ENCODE peak calls at places on chromosomes 13 and 19, in eight cellular contexts. One of them, this sample, is unnamed.

GRCh38 chr19:12513531-12514061 is 29.0 kb upstream of the ZNF709 start:
- DNase-seq in mucosa of descending colon: peak
- DNase-seq in PC-3: no peak
- DNase-seq in CD4-positive, alpha-beta T cell: no peak
- DNase-seq in astrocyte of the cerebellum: no peak
- DNase-seq in sciatic nerve: no peak
- DNase-seq in NCI-H1105: no peak
- DNase-seq in activated effector memory CD4-positive, alpha-beta T cell treated with Interleukin-2 at 50 U/mL for 16 hours: no peak
- DNase-seq in this sample: no peak

GRCh38 chr19:35040826-35041547 is 534 bp upstream of the HPN start:
- DNase-seq in NCI-H1105: no peak
- DNase-seq in sciatic nerve: peak
- DNase-seq in PC-3: no peak
- DNase-seq in activated effector memory CD4-positive, alpha-beta T cell treated with Interleukin-2 at 50 U/mL for 16 hours: no peak
- DNase-seq in mucosa of descending colon: peak
- DNase-seq in astrocyte of the cerebellum: no peak
- DNase-seq in CD4-positive, alpha-beta T cell: peak
- DNase-seq in this sample: no peak

GRCh38 chr19:14480695-14481069 is 5.5 kb upstream of the PTGER1 start:
- DNase-seq in mucosa of descending colon: no peak
- DNase-seq in PC-3: no peak
- DNase-seq in CD4-positive, alpha-beta T cell: no peak
- DNase-seq in activated effector memory CD4-positive, alpha-beta T cell treated with Interleukin-2 at 50 U/mL for 16 hours: no peak
- DNase-seq in astrocyte of the cerebellum: no peak
- DNase-seq in sciatic nerve: no peak
- DNase-seq in NCI-H1105: no peak
- DNase-seq in this sample: no peak

GRCh38 chr13:49533586-49534269 is 38.0 kb downstream of the PHF11 start:
- DNase-seq in NCI-H1105: no peak
- DNase-seq in activated effector memory CD4-positive, alpha-beta T cell treated with Interleukin-2 at 50 U/mL for 16 hours: no peak
- DNase-seq in CD4-positive, alpha-beta T cell: no peak
- DNase-seq in PC-3: no peak
- DNase-seq in sciatic nerve: no peak
- DNase-seq in mucosa of descending colon: no peak
- DNase-seq in astrocyte of the cerebellum: no peak
- DNase-seq in this sample: no peak

GRCh38 chr19:13036366-13036976 is 41.2 kb downstream of the NFIX start:
- DNase-seq in mucosa of descending colon: peak
- DNase-seq in CD4-positive, alpha-beta T cell: no peak
- DNase-seq in astrocyte of the cerebellum: no peak
- DNase-seq in activated effector memory CD4-positive, alpha-beta T cell treated with Interleukin-2 at 50 U/mL for 16 hours: no peak
- DNase-seq in sciatic nerve: no peak
- DNase-seq in PC-3: peak
- DNase-seq in NCI-H1105: peak
- DNase-seq in this sample: no peak

GRCh38 chr13:20146381-20146780 is 14.5 kb downstream of the GJA3 start:
- DNase-seq in activated effector memory CD4-positive, alpha-beta T cell treated with Interleukin-2 at 50 U/mL for 16 hours: no peak
- DNase-seq in PC-3: no peak
- DNase-seq in CD4-positive, alpha-beta T cell: no peak
- DNase-seq in mucosa of descending colon: no peak
- DNase-seq in NCI-H1105: no peak
- DNase-seq in sciatic nerve: no peak
- DNase-seq in astrocyte of the cerebellum: no peak
- DNase-seq in this sample: no peak

GRCh38 chr19:13122275-13122878 is 4.3 kb downstream of the NACC1 start:
- DNase-seq in astrocyte of the cerebellum: no peak
- DNase-seq in activated effector memory CD4-positive, alpha-beta T cell treated with Interleukin-2 at 50 U/mL for 16 hours: no peak
- DNase-seq in NCI-H1105: no peak
- DNase-seq in sciatic nerve: no peak
- DNase-seq in PC-3: no peak
- DNase-seq in CD4-positive, alpha-beta T cell: no peak
- DNase-seq in mucosa of descending colon: no peak
- DNase-seq in this sample: no peak

GRCh38 chr13:112481458-112481857 is 105.3 kb downstream of the SPACA7 start:
- DNase-seq in astrocyte of the cerebellum: peak
- DNase-seq in mucosa of descending colon: no peak
- DNase-seq in activated effector memory CD4-positive, alpha-beta T cell treated with Interleukin-2 at 50 U/mL for 16 hours: no peak
- DNase-seq in PC-3: peak
- DNase-seq in sciatic nerve: no peak
- DNase-seq in NCI-H1105: no peak
- DNase-seq in CD4-positive, alpha-beta T cell: no peak
- DNase-seq in this sample: no peak

GRCh38 chr19:49691243-49692101 is 556 bp downstream of the CPT1C start:
- DNase-seq in activated effector memory CD4-positive, alpha-beta T cell treated with Interleukin-2 at 50 U/mL for 16 hours: no peak
- DNase-seq in astrocyte of the cerebellum: peak
- DNase-seq in sciatic nerve: peak
- DNase-seq in NCI-H1105: peak
- DNase-seq in CD4-positive, alpha-beta T cell: no peak
- DNase-seq in PC-3: peak
- DNase-seq in mucosa of descending colon: no peak
- DNase-seq in this sample: no peak

GRCh38 chr19:16023558-16023915 is 52.8 kb upstream of the TPM4 start:
- DNase-seq in mucosa of descending colon: no peak
- DNase-seq in sciatic nerve: no peak
- DNase-seq in astrocyte of the cerebellum: no peak
- DNase-seq in NCI-H1105: no peak
- DNase-seq in CD4-positive, alpha-beta T cell: peak
- DNase-seq in PC-3: no peak
- DNase-seq in activated effector memory CD4-positive, alpha-beta T cell treated with Interleukin-2 at 50 U/mL for 16 hours: no peak
- DNase-seq in this sample: no peak

GRCh38 chr13:113207890-113208423 is 512 bp downstream of the PCID2 start:
- DNase-seq in PC-3: peak
- DNase-seq in NCI-H1105: peak
- DNase-seq in CD4-positive, alpha-beta T cell: no peak
- DNase-seq in mucosa of descending colon: peak
- DNase-seq in activated effector memory CD4-positive, alpha-beta T cell treated with Interleukin-2 at 50 U/mL for 16 hours: no peak
- DNase-seq in astrocyte of the cerebellum: no peak
- DNase-seq in sciatic nerve: no peak
- DNase-seq in this sample: no peak

GRCh38 chr19:4019578-4019977 is 12.0 kb downstream of the PIAS4 start:
- DNase-seq in astrocyte of the cerebellum: no peak
- DNase-seq in NCI-H1105: no peak
- DNase-seq in PC-3: no peak
- DNase-seq in sciatic nerve: peak
- DNase-seq in activated effector memory CD4-positive, alpha-beta T cell treated with Interleukin-2 at 50 U/mL for 16 hours: no peak
- DNase-seq in mucosa of descending colon: no peak
- DNase-seq in CD4-positive, alpha-beta T cell: no peak
- DNase-seq in this sample: no peak

GRCh38 chr19:13212759-13213330 is 62.6 kb downstream of the IER2 start:
- DNase-seq in astrocyte of the cerebellum: no peak
- DNase-seq in PC-3: peak
- DNase-seq in NCI-H1105: no peak
- DNase-seq in mucosa of descending colon: peak
- DNase-seq in CD4-positive, alpha-beta T cell: peak
- DNase-seq in activated effector memory CD4-positive, alpha-beta T cell treated with Interleukin-2 at 50 U/mL for 16 hours: peak
- DNase-seq in sciatic nerve: peak
- DNase-seq in this sample: peak

GRCh38 chr13:41568990-41569387 is 111.6 kb downstream of the RGCC start:
- DNase-seq in sciatic nerve: no peak
- DNase-seq in astrocyte of the cerebellum: peak
- DNase-seq in mucosa of descending colon: no peak
- DNase-seq in CD4-positive, alpha-beta T cell: no peak
- DNase-seq in PC-3: no peak
- DNase-seq in activated effector memory CD4-positive, alpha-beta T cell treated with Interleukin-2 at 50 U/mL for 16 hours: no peak
- DNase-seq in NCI-H1105: no peak
- DNase-seq in this sample: no peak

GRCh38 chr13:113955691-113956090 is 18.2 kb downstream of the C13orf46 start:
- DNase-seq in mucosa of descending colon: no peak
- DNase-seq in CD4-positive, alpha-beta T cell: no peak
- DNase-seq in astrocyte of the cerebellum: no peak
- DNase-seq in sciatic nerve: no peak
- DNase-seq in NCI-H1105: no peak
- DNase-seq in PC-3: no peak
- DNase-seq in activated effector memory CD4-positive, alpha-beta T cell treated with Interleukin-2 at 50 U/mL for 16 hours: no peak
- DNase-seq in this sample: no peak

GRCh38 chr19:4871711-4872110 is 4.2 kb upstream of the PLIN3 start:
- DNase-seq in activated effector memory CD4-positive, alpha-beta T cell treated with Interleukin-2 at 50 U/mL for 16 hours: no peak
- DNase-seq in mucosa of descending colon: no peak
- DNase-seq in sciatic nerve: no peak
- DNase-seq in NCI-H1105: no peak
- DNase-seq in CD4-positive, alpha-beta T cell: no peak
- DNase-seq in astrocyte of the cerebellum: no peak
- DNase-seq in PC-3: no peak
- DNase-seq in this sample: no peak

GRCh38 chr13:46817838-46818476 is 21.0 kb upstream of the ESD start:
- DNase-seq in mucosa of descending colon: no peak
- DNase-seq in PC-3: no peak
- DNase-seq in sciatic nerve: no peak
- DNase-seq in NCI-H1105: no peak
- DNase-seq in CD4-positive, alpha-beta T cell: no peak
- DNase-seq in activated effector memory CD4-positive, alpha-beta T cell treated with Interleukin-2 at 50 U/mL for 16 hours: no peak
- DNase-seq in astrocyte of the cerebellum: no peak
- DNase-seq in this sample: no peak

GRCh38 chr13:44471686-44472085 is 98.1 kb downstream of the SERP2 start:
- DNase-seq in NCI-H1105: no peak
- DNase-seq in sciatic nerve: no peak
- DNase-seq in astrocyte of the cerebellum: no peak
- DNase-seq in CD4-positive, alpha-beta T cell: no peak
- DNase-seq in PC-3: peak
- DNase-seq in activated effector memory CD4-positive, alpha-beta T cell treated with Interleukin-2 at 50 U/mL for 16 hours: no peak
- DNase-seq in mucosa of descending colon: no peak
- DNase-seq in this sample: no peak

GRCh38 chr13:24033527-24034302 is 126.8 kb upstream of the SPATA13 start:
- DNase-seq in NCI-H1105: no peak
- DNase-seq in sciatic nerve: no peak
- DNase-seq in activated effector memory CD4-positive, alpha-beta T cell treated with Interleukin-2 at 50 U/mL for 16 hours: no peak
- DNase-seq in astrocyte of the cerebellum: peak
- DNase-seq in mucosa of descending colon: no peak
- DNase-seq in PC-3: no peak
- DNase-seq in CD4-positive, alpha-beta T cell: no peak
- DNase-seq in this sample: no peak

GRCh38 chr13:112205990-112206389 is 139.0 kb downstream of the SOX1 start:
- DNase-seq in mucosa of descending colon: no peak
- DNase-seq in astrocyte of the cerebellum: no peak
- DNase-seq in sciatic nerve: no peak
- DNase-seq in PC-3: no peak
- DNase-seq in CD4-positive, alpha-beta T cell: no peak
- DNase-seq in NCI-H1105: no peak
- DNase-seq in activated effector memory CD4-positive, alpha-beta T cell treated with Interleukin-2 at 50 U/mL for 16 hours: no peak
- DNase-seq in this sample: no peak

GRCh38 chr19:45716314-45717130 is 14.2 kb downstream of the FBXO46 start:
- DNase-seq in astrocyte of the cerebellum: no peak
- DNase-seq in NCI-H1105: peak
- DNase-seq in mucosa of descending colon: no peak
- DNase-seq in activated effector memory CD4-positive, alpha-beta T cell treated with Interleukin-2 at 50 U/mL for 16 hours: peak
- DNase-seq in sciatic nerve: no peak
- DNase-seq in CD4-positive, alpha-beta T cell: peak
- DNase-seq in PC-3: peak
- DNase-seq in this sample: no peak

GRCh38 chr19:18344546-18344945 is 4.1 kb downstream of the PGPEP1 start:
- DNase-seq in astrocyte of the cerebellum: no peak
- DNase-seq in NCI-H1105: no peak
- DNase-seq in CD4-positive, alpha-beta T cell: no peak
- DNase-seq in mucosa of descending colon: no peak
- DNase-seq in PC-3: no peak
- DNase-seq in activated effector memory CD4-positive, alpha-beta T cell treated with Interleukin-2 at 50 U/mL for 16 hours: no peak
- DNase-seq in sciatic nerve: no peak
- DNase-seq in this sample: no peak

GRCh38 chr19:2722541-2723344 is 1.6 kb upstream of the DIRAS1 start:
- DNase-seq in astrocyte of the cerebellum: no peak
- DNase-seq in NCI-H1105: no peak
- DNase-seq in sciatic nerve: no peak
- DNase-seq in PC-3: peak
- DNase-seq in mucosa of descending colon: no peak
- DNase-seq in activated effector memory CD4-positive, alpha-beta T cell treated with Interleukin-2 at 50 U/mL for 16 hours: no peak
- DNase-seq in CD4-positive, alpha-beta T cell: no peak
- DNase-seq in this sample: no peak

GRCh38 chr13:86881390-86881789 is 789.8 kb upstream of the SLITRK5 start:
- DNase-seq in mucosa of descending colon: no peak
- DNase-seq in activated effector memory CD4-positive, alpha-beta T cell treated with Interleukin-2 at 50 U/mL for 16 hours: no peak
- DNase-seq in sciatic nerve: no peak
- DNase-seq in astrocyte of the cerebellum: no peak
- DNase-seq in CD4-positive, alpha-beta T cell: no peak
- DNase-seq in PC-3: no peak
- DNase-seq in NCI-H1105: no peak
- DNase-seq in this sample: no peak

GRCh38 chr19:49746206-49746958 is 16.7 kb downstream of the TSKS start:
- DNase-seq in CD4-positive, alpha-beta T cell: no peak
- DNase-seq in mucosa of descending colon: peak
- DNase-seq in sciatic nerve: peak
- DNase-seq in activated effector memory CD4-positive, alpha-beta T cell treated with Interleukin-2 at 50 U/mL for 16 hours: no peak
- DNase-seq in NCI-H1105: no peak
- DNase-seq in astrocyte of the cerebellum: no peak
- DNase-seq in PC-3: peak
- DNase-seq in this sample: peak

GRCh38 chr19:49340069-49340864 is 5.1 kb downstream of the CD37 start:
- DNase-seq in mucosa of descending colon: peak
- DNase-seq in CD4-positive, alpha-beta T cell: no peak
- DNase-seq in NCI-H1105: peak
- DNase-seq in activated effector memory CD4-positive, alpha-beta T cell treated with Interleukin-2 at 50 U/mL for 16 hours: no peak
- DNase-seq in astrocyte of the cerebellum: no peak
- DNase-seq in PC-3: no peak
- DNase-seq in sciatic nerve: peak
- DNase-seq in this sample: no peak

GRCh38 chr19:58346961-58347929 is 6.0 kb downstream of the A1BG start:
- DNase-seq in NCI-H1105: peak
- DNase-seq in CD4-positive, alpha-beta T cell: peak
- DNase-seq in sciatic nerve: peak
- DNase-seq in mucosa of descending colon: peak
- DNase-seq in PC-3: no peak
- DNase-seq in astrocyte of the cerebellum: peak
- DNase-seq in activated effector memory CD4-positive, alpha-beta T cell treated with Interleukin-2 at 50 U/mL for 16 hours: peak
- DNase-seq in this sample: peak

GRCh38 chr13:59343993-59344780 is 819.5 kb downstream of the DIAPH3 start:
- DNase-seq in activated effector memory CD4-positive, alpha-beta T cell treated with Interleukin-2 at 50 U/mL for 16 hours: no peak
- DNase-seq in sciatic nerve: no peak
- DNase-seq in CD4-positive, alpha-beta T cell: no peak
- DNase-seq in astrocyte of the cerebellum: no peak
- DNase-seq in PC-3: no peak
- DNase-seq in NCI-H1105: no peak
- DNase-seq in mucosa of descending colon: no peak
- DNase-seq in this sample: no peak

GRCh38 chr19:2820112-2820702 is 539 bp downstream of the ZNF554 start:
- DNase-seq in NCI-H1105: peak
- DNase-seq in mucosa of descending colon: no peak
- DNase-seq in activated effector memory CD4-positive, alpha-beta T cell treated with Interleukin-2 at 50 U/mL for 16 hours: no peak
- DNase-seq in PC-3: no peak
- DNase-seq in CD4-positive, alpha-beta T cell: no peak
- DNase-seq in astrocyte of the cerebellum: no peak
- DNase-seq in sciatic nerve: peak
- DNase-seq in this sample: no peak

GRCh38 chr13:82717249-82717648 is 1165.0 kb downstream of the SLITRK1 start:
- DNase-seq in NCI-H1105: no peak
- DNase-seq in activated effector memory CD4-positive, alpha-beta T cell treated with Interleukin-2 at 50 U/mL for 16 hours: no peak
- DNase-seq in astrocyte of the cerebellum: peak
- DNase-seq in mucosa of descending colon: no peak
- DNase-seq in PC-3: peak
- DNase-seq in CD4-positive, alpha-beta T cell: no peak
- DNase-seq in sciatic nerve: no peak
- DNase-seq in this sample: no peak

GRCh38 chr19:58009666-58010301 is 7.2 kb upstream of the ZNF606 start:
- DNase-seq in activated effector memory CD4-positive, alpha-beta T cell treated with Interleukin-2 at 50 U/mL for 16 hours: no peak
- DNase-seq in sciatic nerve: peak
- DNase-seq in NCI-H1105: peak
- DNase-seq in PC-3: peak
- DNase-seq in mucosa of descending colon: peak
- DNase-seq in astrocyte of the cerebellum: peak
- DNase-seq in CD4-positive, alpha-beta T cell: peak
- DNase-seq in this sample: peak

GRCh38 chr13:42110410-42111155 is 62.1 kb downstream of the DGKH start:
- DNase-seq in CD4-positive, alpha-beta T cell: no peak
- DNase-seq in PC-3: peak
- DNase-seq in activated effector memory CD4-positive, alpha-beta T cell treated with Interleukin-2 at 50 U/mL for 16 hours: no peak
- DNase-seq in astrocyte of the cerebellum: peak
- DNase-seq in NCI-H1105: peak
- DNase-seq in mucosa of descending colon: no peak
- DNase-seq in sciatic nerve: no peak
- DNase-seq in this sample: peak

GRCh38 chr13:73715114-73715909 is 418.9 kb downstream of the KLF12 start:
- DNase-seq in activated effector memory CD4-positive, alpha-beta T cell treated with Interleukin-2 at 50 U/mL for 16 hours: peak
- DNase-seq in astrocyte of the cerebellum: no peak
- DNase-seq in NCI-H1105: no peak
- DNase-seq in mucosa of descending colon: no peak
- DNase-seq in PC-3: no peak
- DNase-seq in CD4-positive, alpha-beta T cell: peak
- DNase-seq in sciatic nerve: no peak
- DNase-seq in this sample: peak

This sample was measured in CD4-positive, alpha-beta memory T cell.